ENCODE peak calls at places on chromosomes 7 and 10, in nine cellular contexts. Y is transverse colon, V is BE2C, K is AG04450, T is adrenal gland, E is tibial nerve, B is upper lobe of right lung, U is endothelial cell of umbilical vein, A is gastrocnemius medialis. D is an unnamed sample. For H3K9me3, the result is how much of the 10 kb centered on the place peaks cover.

GRCh38 chr10:52390388-52390787 is 76.3 kb downstream of the DKK1 start:
- DNase-seq in Y (no peak), V (no peak), K (no peak), T (no peak), E (no peak), B (no peak), U (no peak), A (no peak), D (no peak)

GRCh38 chr7:77327932-77328628 is 88.1 kb downstream of the GSAP start:
- DNase-seq in Y (no peak), V (no peak), K (no peak), T (peak), E (no peak), B (no peak), U (peak), A (no peak), D (no peak)

GRCh38 chr10:74825033-74825370 is 1.4 kb upstream of the KAT6B start:
- DNase-seq in Y (peak), V (peak), K (no peak), T (peak), E (no peak), B (peak), U (peak), A (peak), D (no peak)

GRCh38 chr7:22219036-22219435 is 137.9 kb downstream of the RAPGEF5 start:
- DNase-seq in Y (no peak), V (no peak), K (no peak), T (no peak), E (no peak), B (no peak), U (peak), A (no peak), D (no peak)

GRCh38 chr7:77415474-77415821 is 701 bp downstream of the GSAP start:
- DNase-seq in Y (peak), V (no peak), K (no peak), T (no peak), E (no peak), B (peak), U (no peak), A (peak), D (no peak)

GRCh38 chr10:70985824-70986336 is 97.5 kb upstream of the PCBD1 start:
- DNase-seq in Y (peak), V (no peak), K (no peak), T (no peak), E (no peak), B (no peak), U (no peak), A (peak), D (no peak)

GRCh38 chr7:84997626-84998025 is 189.2 kb downstream of the SEMA3D start:
- DNase-seq in Y (no peak), V (no peak), K (no peak), T (no peak), E (no peak), B (no peak), U (peak), A (no peak), D (no peak)

GRCh38 chr7:98227939-98228338 is 16.7 kb downstream of the BHLHA15 start:
- DNase-seq in Y (no peak), V (no peak), K (no peak), T (no peak), E (no peak), B (no peak), U (no peak), A (no peak), D (no peak)

GRCh38 chr10:29117781-29118180 is 171.1 kb upstream of the LYZL1 start:
- DNase-seq in Y (no peak), V (no peak), K (no peak), T (no peak), E (no peak), B (no peak), U (no peak), A (no peak), D (no peak)
- H3K9me3 ChIP-seq in Y (under half), V (under half), K (under half), T (under half), E (under half), B (under half), U (under half), A (under half), D (under half)

GRCh38 chr10:23686722-23687121 is 247.8 kb downstream of the OTUD1 start:
- DNase-seq in Y (no peak), V (no peak), K (no peak), T (no peak), E (no peak), B (no peak), U (no peak), A (no peak), D (no peak)
- TF ChIP-seq CTCF in Y (no peak), V (no peak), K (no peak), T (no peak), E (no peak), B (no peak), U (no peak), A (no peak), D (no peak)

DNA sequence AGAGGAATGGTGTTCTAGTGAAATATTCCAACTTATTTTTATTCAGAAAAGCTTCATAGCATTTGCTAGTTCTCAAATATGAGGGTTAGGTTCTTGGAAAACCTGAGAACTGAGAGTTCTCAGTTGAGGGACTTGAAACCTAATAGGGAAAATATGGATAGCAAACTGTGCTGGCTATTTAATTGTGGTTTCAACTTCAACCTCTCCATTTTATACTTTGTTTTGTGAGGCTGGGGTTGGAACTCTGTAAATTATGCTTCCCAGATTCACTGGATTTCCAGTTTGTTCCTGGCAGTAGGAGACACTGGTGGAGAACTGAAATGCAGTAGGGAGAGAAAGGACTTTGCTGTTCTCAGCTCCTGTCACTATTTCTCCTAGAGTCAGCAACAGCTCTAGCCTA is 52.7 kb downstream of the CDK14 start:
- DNase-seq in Y (no peak), V (no peak), K (no peak), T (no peak), E (no peak), B (no peak), U (no peak), A (no peak), D (no peak)
- H3K9me3 ChIP-seq in Y (under half), V (under half), K (under half), T (under half), E (under half), B (under half), U (under half), A (under half), D (under half)

GRCh38 chr7:36058020-36058592 is 94.9 kb upstream of the EEPD1 start:
- DNase-seq in Y (no peak), V (no peak), K (no peak), T (no peak), E (no peak), B (no peak), U (no peak), A (no peak), D (no peak)

GRCh38 chr7:36066021-36066664 is 86.9 kb upstream of the EEPD1 start:
- DNase-seq in Y (no peak), V (no peak), K (no peak), T (peak), E (no peak), B (no peak), U (no peak), A (no peak), D (no peak)

GRCh38 chr7:36064676-36065075 is 88.4 kb upstream of the EEPD1 start:
- DNase-seq in Y (no peak), V (no peak), K (no peak), T (no peak), E (no peak), B (no peak), U (no peak), A (no peak), D (no peak)

GRCh38 chr7:36057375-36057774 is 95.7 kb upstream of the EEPD1 start:
- DNase-seq in Y (no peak), V (no peak), K (no peak), T (no peak), E (no peak), B (no peak), U (no peak), A (no peak), D (no peak)

DNA sequence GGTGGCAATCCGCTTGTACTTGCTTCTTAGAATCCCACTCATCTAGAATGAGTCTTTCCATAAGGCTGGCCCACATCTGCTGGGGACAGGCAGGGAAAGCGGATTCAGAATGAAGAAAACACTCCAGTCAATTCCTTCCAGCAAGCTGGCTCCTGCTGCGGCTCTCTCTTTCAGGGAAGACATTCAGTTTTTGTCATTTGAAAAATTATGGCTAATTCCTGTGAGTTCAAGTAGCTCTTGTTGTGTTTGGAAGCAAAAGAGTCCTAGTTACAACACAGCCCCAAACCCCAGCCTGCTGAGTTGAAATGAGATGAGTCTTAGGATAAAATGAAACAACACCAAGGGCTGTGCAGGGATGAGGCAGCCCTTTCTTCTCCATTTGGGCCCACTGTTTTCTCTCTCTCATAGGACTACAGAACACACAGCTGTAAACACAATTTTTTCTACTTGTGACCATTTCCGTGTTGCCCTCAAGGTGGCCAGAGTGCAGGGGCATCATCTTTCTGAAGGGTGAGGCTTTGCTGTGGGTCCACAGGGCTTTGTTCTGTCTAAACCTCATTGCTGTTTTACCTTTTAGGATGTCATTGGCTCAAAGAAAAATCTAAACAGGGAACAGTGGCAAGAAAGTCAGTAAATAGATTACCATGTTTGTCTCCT is 90.8 kb upstream of the EEPD1 start:
- DNase-seq in Y (no peak), V (no peak), K (no peak), T (peak), E (no peak), B (no peak), U (no peak), A (no peak), D (no peak)
- TF ChIP-seq CTCF in Y (no peak), V (no peak), K (peak), T (no peak), E (no peak), B (no peak), U (no peak), A (no peak), D (no peak)